ENCODE peak calls at places on chromosomes 3 and 15, in five cellular contexts. V is activated T-cell treated with anti-CD3 and anti-CD28 coated beads, Interleukin-2, amount 50 U/mL, for 72 hours; L is effector CD4-positive, alpha-beta T cell; C is Caco-2; H is IMR-90. T is an unnamed sample.
A peak's percentile ranks its signal among the peaks of the same experiment; 100 is the strongest.

GRCh38 chr3:192183109-192183508 is 544.2 kb downstream of the FGF12 start:
- DNase-seq in V (no peak), L (no peak), H (no peak), C (no peak), T (no peak)

GRCh38 chr3:148729656-148730055 is 32.0 kb downstream of the AGTR1 start:
- DNase-seq in L (no peak), H (no peak), V (no peak), C (no peak), T (no peak)

GRCh38 chr15:94848054-94848453 is 616.7 kb downstream of the MCTP2 start:
- DNase-seq in L (no peak), V (no peak), C (no peak), H (no peak), T (no peak)

GRCh38 chr3:134766290-134766689 is 28.8 kb upstream of the EPHB1 start:
- DNase-seq in L (no peak), H (no peak), V (no peak), C (no peak), T (no peak)

GRCh38 chr15:25691544-25692430 is 171.3 kb downstream of the ATP10A start:
- DNase-seq in V (no peak), H (peak; percentile 31), C (peak; percentile 25), L (no peak), T (peak; percentile 17)

GRCh38 chr15:75217012-75217411 is 15.3 kb downstream of the C15orf39 start:
- DNase-seq in L (no peak), V (no peak), H (no peak), C (no peak), T (no peak)

GRCh38 chr3:197590313-197590962 is 34.7 kb upstream of the BDH1 start:
- DNase-seq in V (no peak), L (no peak), H (no peak), C (peak; percentile 85), T (no peak)

GRCh38 chr15:66894986-66895780 is 170.2 kb upstream of the SMAD3 start:
- DNase-seq in V (no peak), C (no peak), H (no peak), L (no peak), T (no peak)

GRCh38 chr15:64096486-64097431 is 977 bp downstream of the SNX1 start:
- DNase-seq in V (no peak), H (peak; percentile 43), L (no peak), C (no peak), T (peak; percentile 50)

GRCh38 chr15:57824186-57824585 is 117.7 kb downstream of the POLR2M start:
- DNase-seq in C (no peak), L (no peak), H (no peak), V (peak; percentile 6), T (no peak)

GRCh38 chr3:128787256-128788253 is 61.6 kb downstream of the RAB7A start:
- DNase-seq in C (no peak), L (no peak), H (peak; percentile 53), V (peak; percentile 65), T (peak; percentile 91)

GRCh38 chr3:171168086-171168485 is 141.6 kb upstream of the SLC2A2 start:
- DNase-seq in H (peak; percentile 22), L (no peak), C (peak; percentile 68), V (no peak), T (no peak)

GRCh38 chr3:46024131-46024530 is 3.2 kb downstream of the XCR1 start:
- DNase-seq in C (no peak), V (no peak), L (no peak), H (no peak), T (no peak)

GRCh38 chr3:48607519-48607918 is 1.9 kb downstream of the UQCRC1 start:
- DNase-seq in C (no peak), V (peak; percentile 21), L (no peak), H (no peak), T (peak; percentile 19)

GRCh38 chr15:65336369-65336766 is 31.9 kb downstream of the RNU5B-1 start:
- DNase-seq in L (no peak), C (no peak), V (no peak), H (no peak), T (no peak)

GRCh38 chr15:45112143-45112591 is 1.8 kb downstream of the DUOX2 start:
- DNase-seq in H (no peak), L (no peak), C (no peak), V (no peak), T (no peak)

GRCh38 chr15:73822998-73823397 is 50.4 kb upstream of the TBC1D21 start:
- DNase-seq in V (no peak), C (no peak), H (peak; percentile 43), L (no peak), T (peak; percentile 20)

GRCh38 chr15:62306851-62307504 is 141.9 kb upstream of the C2CD4B start:
- DNase-seq in V (no peak), C (peak; percentile 75), H (peak; percentile 67), L (no peak), T (peak; percentile 67)

GRCh38 chr3:117752984-117753717 is 1043.6 kb downstream of the TUSC7 start:
- DNase-seq in V (no peak), C (no peak), H (peak; percentile 90), L (no peak), T (no peak)

GRCh38 chr3:197417896-197418618 is 119.6 kb upstream of the DLG1 start:
- DNase-seq in V (no peak), H (no peak), L (no peak), C (no peak), T (no peak)

GRCh38 chr15:89395996-89396395 is 61.4 kb upstream of the POLG start:
- DNase-seq in C (no peak), L (no peak), V (no peak), H (no peak), T (peak; percentile 100)

GRCh38 chr15:27042646-27043045 is 71.7 kb downstream of the GABRG3 start:
- DNase-seq in V (no peak), C (no peak), H (no peak), L (no peak), T (no peak)

GRCh38 chr3:195885036-195885871 is 23.1 kb downstream of the TNK2 start:
- DNase-seq in L (no peak), C (no peak), V (no peak), H (no peak), T (no peak)

GRCh38 chr3:111282024-111282423 is 210.4 kb downstream of the NECTIN3 start:
- DNase-seq in H (no peak), L (no peak), V (no peak), C (no peak), T (no peak)

GRCh38 chr15:87967951-87968350 is 288.6 kb downstream of the NTRK3 start:
- DNase-seq in V (no peak), L (no peak), H (no peak), C (no peak), T (no peak)

T was measured in NB4.